ENCODE peak calls at places on chromosome 6, in nine cellular contexts. Y is left colon, D is omental fat pad, V is body of pancreas, C is heart right ventricle, H is KBM-7, Q is SIG-M5, B is ovary, J is 8988T. E is an unnamed sample.

GRCh38 chr6:135944120-135944519 is 92.6 kb downstream of the PDE7B start:
- DNase-seq in Y (no peak), D (no peak), V (no peak), C (no peak), H (no peak), Q (no peak), B (no peak), J (no peak), E (no peak)

GRCh38 chr6:32700391-32701040 is 34.1 kb upstream of the HLA-DQB1 start:
- DNase-seq in Y (no peak), D (no peak), V (peak), C (peak), H (peak), Q (no peak), B (peak), J (peak), E (peak)

GRCh38 chr6:48986803-48987202 is 476.2 kb downstream of the MMUT start:
- DNase-seq in Y (peak), D (no peak), V (no peak), C (no peak), H (no peak), Q (no peak), B (no peak), J (no peak), E (no peak)

GRCh38 chr6:94636780-94637385 is 940.5 kb upstream of the MANEA start:
- DNase-seq in Y (no peak), D (no peak), V (no peak), C (no peak), H (peak), Q (no peak), B (no peak), J (no peak), E (no peak)

GRCh38 chr6:31763617-31763940 is 1.1 kb downstream of the SAPCD1 start:
- DNase-seq in Y (no peak), D (no peak), V (no peak), C (peak), H (no peak), Q (no peak), B (no peak), J (no peak), E (no peak)

GRCh38 chr6:110656492-110656891 is 158.8 kb downstream of the CDK19 start:
- DNase-seq in Y (no peak), D (no peak), V (peak), C (no peak), H (no peak), Q (no peak), B (no peak), J (no peak), E (no peak)

GRCh38 chr6:111712398-111712797 is 106.7 kb upstream of the TRAF3IP2 start:
- DNase-seq in Y (no peak), D (no peak), V (no peak), C (no peak), H (no peak), Q (no peak), B (no peak), J (no peak), E (no peak)

GRCh38 chr6:116268589-116269293 is 11.0 kb downstream of the TSPYL1 start:
- DNase-seq in Y (no peak), D (no peak), V (no peak), C (no peak), H (peak), Q (peak), B (no peak), J (no peak), E (no peak)

GRCh38 chr6:144286503-144287393 is 1.6 kb downstream of the UTRN start:
- DNase-seq in Y (peak), D (peak), V (peak), C (peak), H (peak), Q (no peak), B (peak), J (peak), E (peak)

GRCh38 chr6:142035890-142036289 is 96.8 kb upstream of the GJE1 start:
- DNase-seq in Y (no peak), D (no peak), V (no peak), C (no peak), H (no peak), Q (no peak), B (no peak), J (no peak), E (no peak)

GRCh38 chr6:3041606-3042005 is 26.7 kb upstream of the RIPK1 start:
- DNase-seq in Y (no peak), D (no peak), V (no peak), C (no peak), H (no peak), Q (no peak), B (no peak), J (no peak), E (no peak)

GRCh38 chr6:113635222-113635970 is 221.7 kb upstream of the MARCKS start:
- DNase-seq in Y (no peak), D (no peak), V (no peak), C (no peak), H (no peak), Q (no peak), B (no peak), J (no peak), E (no peak)

GRCh38 chr6:154954352-154954751 is 40.8 kb upstream of the TIAM2 start:
- DNase-seq in Y (no peak), D (no peak), V (no peak), C (no peak), H (no peak), Q (no peak), B (no peak), J (no peak), E (no peak)

GRCh38 chr6:13354331-13355042 is 26.1 kb upstream of the TBC1D7 start:
- DNase-seq in Y (no peak), D (no peak), V (no peak), C (no peak), H (peak), Q (peak), B (no peak), J (no peak), E (no peak)

GRCh38 chr6:142874676-142875075 is 70.3 kb downstream of the HIVEP2 start:
- DNase-seq in Y (no peak), D (no peak), V (no peak), C (no peak), H (no peak), Q (no peak), B (no peak), J (no peak), E (no peak)

GRCh38 chr6:97726378-97726777 is 443.4 kb upstream of the MMS22L start:
- DNase-seq in Y (no peak), D (no peak), V (no peak), C (no peak), H (no peak), Q (no peak), B (no peak), J (no peak), E (no peak)

E was measured in left lobe of liver.